ENCODE peak calls at places on chromosomes 12 and 14, in four cellular contexts. P is psoas muscle, I is HuH-7.5, W is NCI-H2081 treated with DMSO at 0.1 percent for 48 hours. B is an unnamed sample.

GRCh38 chr14:52919971-52920370 is 30.9 kb downstream of the FERMT2 start:
- DNase-seq in P (no peak), I (no peak), W (no peak), B (no peak)

GRCh38 chr14:90454041-90455000 is 57.5 kb downstream of the CALM1 start:
- DNase-seq in P (peak; percentile 65), I (peak; percentile 81), W (no peak), B (no peak)

GRCh38 chr12:120971299-120972180 is 6.8 kb upstream of the HNF1A start:
- DNase-seq in P (no peak), I (peak; percentile 42), W (peak; percentile 9), B (peak; percentile 9)

GRCh38 chr12:111330800-111331752 is 37.8 kb downstream of the PHETA1 start:
- DNase-seq in P (no peak), I (peak; percentile 57), W (no peak), B (no peak)

GRCh38 chr14:64974563-64974962 is 2.4 kb upstream of the RAB15 start:
- DNase-seq in P (no peak), I (no peak), W (no peak), B (no peak)

GRCh38 chr14:72680853-72681640 is 212.9 kb downstream of the DPF3 start:
- DNase-seq in P (no peak), I (no peak), W (no peak), B (no peak)

GRCh38 chr14:76123426-76124095 is 28.2 kb upstream of the GPATCH2L start:
- DNase-seq in P (no peak), I (no peak), W (no peak), B (no peak)

GRCh38 chr12:21912318-21912717 is 28.9 kb downstream of the ABCC9 start:
- DNase-seq in P (no peak), I (no peak), W (no peak), B (no peak)

GRCh38 chr14:96027356-96028335 is 11.5 kb upstream of the C14orf132 start:
- DNase-seq in P (no peak), I (no peak), W (no peak), B (no peak)

GRCh38 chr12:76037130-76038105 is 5.8 kb upstream of the PHLDA1 start:
- DNase-seq in P (no peak), I (peak; percentile 31), W (peak; percentile 79), B (peak; percentile 33)

GRCh38 chr14:80213602-80214001 is 2.3 kb upstream of the DIO2 start:
- DNase-seq in P (no peak), I (peak; percentile 14), W (no peak), B (no peak)

GRCh38 chr12:97960225-97960624 is 497.6 kb downstream of the RMST start:
- DNase-seq in P (no peak), I (no peak), W (no peak), B (no peak)